ENCODE peak calls at places on chromosomes 1 and 21, in five cellular contexts. One of them, this sample, is unnamed.

GRCh38 chr1:9731051-9731537 is 79.6 kb downstream of the PIK3CD start:
- DNase-seq in fibroblast of pulmonary artery: no peak
- DNase-seq in mammary epithelial cell: no peak
- DNase-seq in breast epithelium: no peak
- DNase-seq in heart right ventricle: no peak
- DNase-seq in this sample: no peak

GRCh38 chr1:153364766-153365678 is 7.4 kb downstream of the S100A9 start:
- DNase-seq in fibroblast of pulmonary artery: no peak
- DNase-seq in mammary epithelial cell: no peak
- DNase-seq in breast epithelium: peak
- DNase-seq in heart right ventricle: no peak
- DNase-seq in this sample: no peak

GRCh38 chr1:63917571-63918394 is 144.0 kb downstream of the ROR1 start:
- DNase-seq in fibroblast of pulmonary artery: no peak
- DNase-seq in mammary epithelial cell: no peak
- DNase-seq in breast epithelium: no peak
- DNase-seq in heart right ventricle: no peak
- DNase-seq in this sample: no peak

GRCh38 chr1:181618559-181618958 is 135.2 kb downstream of the CACNA1E start:
- DNase-seq in fibroblast of pulmonary artery: no peak
- DNase-seq in mammary epithelial cell: no peak
- DNase-seq in breast epithelium: no peak
- DNase-seq in heart right ventricle: no peak
- DNase-seq in this sample: no peak

GRCh38 chr1:209999005-209999404 is 61.0 kb downstream of the SYT14 start:
- DNase-seq in fibroblast of pulmonary artery: no peak
- DNase-seq in mammary epithelial cell: no peak
- DNase-seq in breast epithelium: no peak
- DNase-seq in heart right ventricle: no peak
- DNase-seq in this sample: no peak

GRCh38 chr1:173868266-173869107 is at the start of gene ZBTB37:
- DNase-seq in fibroblast of pulmonary artery: peak
- DNase-seq in mammary epithelial cell: peak
- DNase-seq in breast epithelium: peak
- DNase-seq in heart right ventricle: peak
- DNase-seq in this sample: no peak

GRCh38 chr21:26800455-26801454 is 44.5 kb downstream of the ADAMTS1 start:
- DNase-seq in fibroblast of pulmonary artery: peak
- DNase-seq in mammary epithelial cell: no peak
- DNase-seq in breast epithelium: no peak
- DNase-seq in heart right ventricle: peak
- DNase-seq in this sample: peak

GRCh38 chr1:176102700-176103244 is 104.3 kb downstream of the COP1 start:
- DNase-seq in fibroblast of pulmonary artery: peak
- DNase-seq in mammary epithelial cell: peak
- DNase-seq in breast epithelium: no peak
- DNase-seq in heart right ventricle: no peak
- DNase-seq in this sample: peak

GRCh38 chr21:46457801-46458314 is 833 bp upstream of the DIP2A start:
- DNase-seq in fibroblast of pulmonary artery: peak
- DNase-seq in mammary epithelial cell: peak
- DNase-seq in breast epithelium: no peak
- DNase-seq in heart right ventricle: peak
- DNase-seq in this sample: peak

GRCh38 chr1:24351918-24352637 is 32.9 kb downstream of the GRHL3 start:
- DNase-seq in fibroblast of pulmonary artery: peak
- DNase-seq in mammary epithelial cell: peak
- DNase-seq in breast epithelium: no peak
- DNase-seq in heart right ventricle: no peak
- DNase-seq in this sample: peak

GRCh38 chr1:168243200-168243599 is 17.4 kb downstream of the SFT2D2 start:
- DNase-seq in fibroblast of pulmonary artery: no peak
- DNase-seq in mammary epithelial cell: no peak
- DNase-seq in breast epithelium: no peak
- DNase-seq in heart right ventricle: peak
- DNase-seq in this sample: peak

GRCh38 chr1:8040586-8040985 is 14.5 kb upstream of the ERRFI1 start:
- DNase-seq in fibroblast of pulmonary artery: peak
- DNase-seq in mammary epithelial cell: peak
- DNase-seq in breast epithelium: peak
- DNase-seq in heart right ventricle: peak
- DNase-seq in this sample: peak

GRCh38 chr1:203200059-203200553 is 13.6 kb upstream of the CHI3L1 start:
- DNase-seq in fibroblast of pulmonary artery: peak
- DNase-seq in mammary epithelial cell: peak
- DNase-seq in breast epithelium: peak
- DNase-seq in heart right ventricle: no peak
- DNase-seq in this sample: peak

GRCh38 chr1:214332950-214333798 is 52.2 kb downstream of the SMYD2 start:
- DNase-seq in fibroblast of pulmonary artery: peak
- DNase-seq in mammary epithelial cell: no peak
- DNase-seq in breast epithelium: no peak
- DNase-seq in heart right ventricle: peak
- DNase-seq in this sample: peak

GRCh38 chr21:44992608-44993031 is 52.8 kb downstream of the SLX9 start:
- DNase-seq in fibroblast of pulmonary artery: no peak
- DNase-seq in mammary epithelial cell: no peak
- DNase-seq in breast epithelium: no peak
- DNase-seq in heart right ventricle: no peak
- DNase-seq in this sample: no peak

GRCh38 chr1:228190182-228190581 is 17.7 kb upstream of the OBSCN start:
- DNase-seq in fibroblast of pulmonary artery: no peak
- DNase-seq in mammary epithelial cell: no peak
- DNase-seq in breast epithelium: no peak
- DNase-seq in heart right ventricle: no peak
- DNase-seq in this sample: no peak

GRCh38 chr1:33955101-33955500 is 91.2 kb downstream of the HMGB4 start:
- DNase-seq in fibroblast of pulmonary artery: no peak
- DNase-seq in mammary epithelial cell: no peak
- DNase-seq in breast epithelium: no peak
- DNase-seq in heart right ventricle: no peak
- DNase-seq in this sample: no peak

GRCh38 chr21:34141373-34141772 is 68.0 kb downstream of the MRPS6 start:
- DNase-seq in fibroblast of pulmonary artery: no peak
- DNase-seq in mammary epithelial cell: no peak
- DNase-seq in breast epithelium: no peak
- DNase-seq in heart right ventricle: no peak
- DNase-seq in this sample: no peak

GRCh38 chr1:219847215-219847855 is 81.0 kb downstream of the SLC30A10 start:
- DNase-seq in fibroblast of pulmonary artery: peak
- DNase-seq in mammary epithelial cell: no peak
- DNase-seq in breast epithelium: no peak
- DNase-seq in heart right ventricle: no peak
- DNase-seq in this sample: peak

GRCh38 chr1:228030451-228031201 is 23.8 kb downstream of the WNT3A start:
- DNase-seq in fibroblast of pulmonary artery: no peak
- DNase-seq in mammary epithelial cell: no peak
- DNase-seq in breast epithelium: no peak
- DNase-seq in heart right ventricle: no peak
- DNase-seq in this sample: no peak

GRCh38 chr1:206021796-206022365 is 1.8 kb downstream of the CTSE start:
- DNase-seq in fibroblast of pulmonary artery: peak
- DNase-seq in mammary epithelial cell: peak
- DNase-seq in breast epithelium: no peak
- DNase-seq in heart right ventricle: no peak
- DNase-seq in this sample: peak

GRCh38 chr1:36796101-36796590 is 238.2 kb downstream of the GRIK3 start:
- DNase-seq in fibroblast of pulmonary artery: no peak
- DNase-seq in mammary epithelial cell: no peak
- DNase-seq in breast epithelium: no peak
- DNase-seq in heart right ventricle: no peak
- DNase-seq in this sample: no peak

GRCh38 chr1:54486864-54487263 is 61.2 kb upstream of the ACOT11 start:
- DNase-seq in fibroblast of pulmonary artery: no peak
- DNase-seq in mammary epithelial cell: no peak
- DNase-seq in breast epithelium: no peak
- DNase-seq in heart right ventricle: no peak
- DNase-seq in this sample: no peak

GRCh38 chr1:2526824-2527552 is 592 bp upstream of the PANK4 start:
- DNase-seq in fibroblast of pulmonary artery: peak
- DNase-seq in mammary epithelial cell: peak
- DNase-seq in breast epithelium: no peak
- DNase-seq in heart right ventricle: peak
- DNase-seq in this sample: peak

GRCh38 chr1:30919025-30919881 is 10.7 kb upstream of the SDC3 start:
- DNase-seq in fibroblast of pulmonary artery: peak
- DNase-seq in mammary epithelial cell: peak
- DNase-seq in breast epithelium: no peak
- DNase-seq in heart right ventricle: no peak
- DNase-seq in this sample: peak

GRCh38 chr21:20570824-20571232 is 427.4 kb upstream of the NCAM2 start:
- DNase-seq in fibroblast of pulmonary artery: no peak
- DNase-seq in mammary epithelial cell: no peak
- DNase-seq in breast epithelium: no peak
- DNase-seq in heart right ventricle: no peak
- DNase-seq in this sample: no peak

GRCh38 chr1:14723401-14723800 is 124.9 kb downstream of the KAZN start:
- DNase-seq in fibroblast of pulmonary artery: no peak
- DNase-seq in mammary epithelial cell: no peak
- DNase-seq in breast epithelium: no peak
- DNase-seq in heart right ventricle: no peak
- DNase-seq in this sample: no peak

GRCh38 chr1:112359961-112360767 is 35.9 kb upstream of the CTTNBP2NL start:
- DNase-seq in fibroblast of pulmonary artery: peak
- DNase-seq in mammary epithelial cell: peak
- DNase-seq in breast epithelium: peak
- DNase-seq in heart right ventricle: peak
- DNase-seq in this sample: peak

GRCh38 chr1:163410073-163410522 is 88.3 kb downstream of the NUF2 start:
- DNase-seq in fibroblast of pulmonary artery: peak
- DNase-seq in mammary epithelial cell: peak
- DNase-seq in breast epithelium: no peak
- DNase-seq in heart right ventricle: peak
- DNase-seq in this sample: peak

GRCh38 chr1:210143465-210144062 is 89.0 kb upstream of the SERTAD4 start:
- DNase-seq in fibroblast of pulmonary artery: peak
- DNase-seq in mammary epithelial cell: peak
- DNase-seq in breast epithelium: peak
- DNase-seq in heart right ventricle: peak
- DNase-seq in this sample: peak

GRCh38 chr1:98897479-98897878 is 107.2 kb downstream of the PLPPR5 start:
- DNase-seq in fibroblast of pulmonary artery: no peak
- DNase-seq in mammary epithelial cell: no peak
- DNase-seq in breast epithelium: no peak
- DNase-seq in heart right ventricle: no peak
- DNase-seq in this sample: no peak

GRCh38 chr1:214123061-214123784 is 135.4 kb downstream of the PROX1 start:
- DNase-seq in fibroblast of pulmonary artery: peak
- DNase-seq in mammary epithelial cell: peak
- DNase-seq in breast epithelium: peak
- DNase-seq in heart right ventricle: peak
- DNase-seq in this sample: peak

GRCh38 chr1:172172267-172172880 is 248.1 kb upstream of the C1orf105 start:
- DNase-seq in fibroblast of pulmonary artery: no peak
- DNase-seq in mammary epithelial cell: no peak
- DNase-seq in breast epithelium: no peak
- DNase-seq in heart right ventricle: no peak
- DNase-seq in this sample: no peak

DNA sequence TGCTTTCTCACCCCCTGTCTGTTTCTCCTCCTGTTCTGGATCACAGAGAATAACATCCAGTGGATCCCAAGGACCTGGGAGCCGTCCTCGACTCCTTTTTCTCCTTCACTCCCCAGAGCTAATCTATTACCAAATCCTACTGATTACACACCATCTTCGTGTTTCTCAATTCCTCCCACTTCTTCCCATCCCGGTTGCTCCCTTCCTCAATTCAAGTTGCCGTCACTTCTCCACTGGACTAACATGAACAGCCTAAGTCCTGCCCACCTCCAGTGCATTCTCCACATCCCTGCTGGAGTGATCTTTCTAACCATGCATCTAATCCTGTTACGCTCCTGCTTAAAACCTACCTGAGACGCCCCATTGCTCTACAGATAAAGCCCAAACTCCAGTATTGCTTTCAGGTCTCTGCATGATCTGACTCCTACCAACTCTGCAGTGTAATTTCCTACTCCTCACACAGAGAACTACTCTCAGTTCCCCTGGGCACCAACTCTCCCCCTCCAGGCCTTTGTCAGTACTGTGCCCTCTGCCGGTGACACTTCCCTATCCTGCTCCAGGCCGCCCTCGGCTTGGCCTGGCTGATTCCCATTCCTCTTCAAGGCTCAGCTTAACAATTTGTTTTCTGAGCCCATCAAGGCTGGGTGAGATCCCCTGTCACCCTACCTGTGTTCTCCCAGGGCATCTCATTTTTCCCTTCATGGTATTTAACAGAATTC is 2.4 kb downstream of the SLAMF8 start:
- DNase-seq in fibroblast of pulmonary artery: peak
- DNase-seq in mammary epithelial cell: no peak
- DNase-seq in breast epithelium: no peak
- DNase-seq in heart right ventricle: peak
- DNase-seq in this sample: no peak
- TF ChIP-seq CTCF in fibroblast of pulmonary artery: peak
- TF ChIP-seq CTCF in mammary epithelial cell: peak
- TF ChIP-seq CTCF in breast epithelium: peak
- TF ChIP-seq CTCF in heart right ventricle: peak
- TF ChIP-seq CTCF in this sample: no peak

GRCh38 chr1:28840928-28841544 is 29.1 kb downstream of the OPRD1 start:
- DNase-seq in fibroblast of pulmonary artery: no peak
- DNase-seq in mammary epithelial cell: no peak
- DNase-seq in breast epithelium: no peak
- DNase-seq in heart right ventricle: no peak
- DNase-seq in this sample: no peak

GRCh38 chr1:28832966-28833365 is 21.0 kb downstream of the OPRD1 start:
- DNase-seq in fibroblast of pulmonary artery: no peak
- DNase-seq in mammary epithelial cell: no peak
- DNase-seq in breast epithelium: no peak
- DNase-seq in heart right ventricle: no peak
- DNase-seq in this sample: no peak

GRCh38 chr1:28835237-28835650 is 23.3 kb downstream of the OPRD1 start:
- DNase-seq in fibroblast of pulmonary artery: no peak
- DNase-seq in mammary epithelial cell: no peak
- DNase-seq in breast epithelium: no peak
- DNase-seq in heart right ventricle: peak
- DNase-seq in this sample: no peak

GRCh38 chr1:28833396-28833795 is 21.4 kb downstream of the OPRD1 start:
- DNase-seq in fibroblast of pulmonary artery: no peak
- DNase-seq in mammary epithelial cell: no peak
- DNase-seq in breast epithelium: no peak
- DNase-seq in heart right ventricle: no peak
- DNase-seq in this sample: no peak

GRCh38 chr1:28836421-28836956 is 24.5 kb downstream of the OPRD1 start:
- DNase-seq in fibroblast of pulmonary artery: no peak
- DNase-seq in mammary epithelial cell: no peak
- DNase-seq in breast epithelium: peak
- DNase-seq in heart right ventricle: no peak
- DNase-seq in this sample: no peak
- H3K4me3 ChIP-seq in fibroblast of pulmonary artery: no peak
- H3K4me3 ChIP-seq in mammary epithelial cell: no peak
- H3K4me3 ChIP-seq in breast epithelium: no peak
- H3K4me3 ChIP-seq in heart right ventricle: no peak
- H3K4me3 ChIP-seq in this sample: no peak

GRCh38 chr1:50047916-50048694 is 24.4 kb upstream of the AGBL4 start:
- DNase-seq in fibroblast of pulmonary artery: no peak
- DNase-seq in mammary epithelial cell: no peak
- DNase-seq in breast epithelium: no peak
- DNase-seq in heart right ventricle: no peak
- DNase-seq in this sample: no peak
- TF ChIP-seq CTCF in fibroblast of pulmonary artery: no peak
- TF ChIP-seq CTCF in mammary epithelial cell: no peak
- TF ChIP-seq CTCF in breast epithelium: no peak
- TF ChIP-seq CTCF in heart right ventricle: peak
- TF ChIP-seq CTCF in this sample: no peak

GRCh38 chr1:191174298-191174697 is 696.6 kb upstream of the BRINP3 start:
- DNase-seq in fibroblast of pulmonary artery: peak
- DNase-seq in mammary epithelial cell: no peak
- DNase-seq in breast epithelium: no peak
- DNase-seq in heart right ventricle: no peak
- DNase-seq in this sample: no peak
- H3K4me3 ChIP-seq in fibroblast of pulmonary artery: peak
- H3K4me3 ChIP-seq in mammary epithelial cell: no peak
- H3K4me3 ChIP-seq in breast epithelium: no peak
- H3K4me3 ChIP-seq in heart right ventricle: no peak
- H3K4me3 ChIP-seq in this sample: no peak

This sample was measured in fibroblast of the aortic adventitia.